ENCODE peak calls at places on chromosomes 2 and 18, in ten cellular contexts. Z, K, O, N, Q, D, J, M, C and T are unnamed samples.

GRCh38 chr2:189159273-189159672 is 20.3 kb downstream of the COL5A2 start:
- DNase-seq in Z (no peak), K (no peak), O (no peak), N (no peak), Q (no peak), D (no peak), J (no peak), M (no peak), C (no peak), T (no peak)

GRCh38 chr18:55840601-55841170 is 252.7 kb upstream of the TCF4 start:
- DNase-seq in Z (no peak), K (no peak), O (no peak), N (no peak), Q (no peak), D (no peak), J (no peak), M (no peak), C (no peak), T (no peak)

GRCh38 chr2:78056976-78057375 is 534.8 kb upstream of the LRRTM4 start:
- DNase-seq in Z (no peak), K (no peak), O (no peak), N (no peak), Q (no peak), D (no peak), J (no peak), M (no peak), C (no peak), T (no peak)

GRCh38 chr2:29238497-29238896 is 123.3 kb downstream of the CLIP4 start:
- DNase-seq in Z (peak; percentile 23), K (peak; percentile 33), O (no peak), N (no peak), Q (peak; percentile 40), D (no peak), J (no peak), M (peak; percentile 13), C (peak; percentile 45), T (no peak)

GRCh38 chr2:179614121-179614520 is 247.3 kb downstream of the ZNF385B start:
- DNase-seq in Z (no peak), K (no peak), O (no peak), N (no peak), Q (no peak), D (no peak), J (no peak), M (no peak), C (no peak), T (no peak)

GRCh38 chr18:4040391-4041172 is 414.5 kb downstream of the DLGAP1 start:
- DNase-seq in Z (no peak), K (no peak), O (no peak), N (no peak), Q (peak; percentile 7), D (no peak), J (no peak), M (no peak), C (no peak), T (no peak)

GRCh38 chr18:13530879-13531387 is 195.4 kb downstream of the FAM210A start:
- DNase-seq in Z (no peak), K (peak; percentile 46), O (no peak), N (peak; percentile 37), Q (peak; percentile 2), D (peak; percentile 85), J (peak; percentile 43), M (peak; percentile 88), C (peak; percentile 55), T (peak; percentile 84)

GRCh38 chr2:53033416-53033815 is 734.2 kb upstream of the CHAC2 start:
- DNase-seq in Z (no peak), K (peak; percentile 6), O (no peak), N (no peak), Q (no peak), D (no peak), J (no peak), M (no peak), C (peak; percentile 11), T (no peak)

GRCh38 chr2:3442185-3442584 is 62.7 kb downstream of the TRAPPC12 start:
- DNase-seq in Z (no peak), K (peak; percentile 15), O (no peak), N (no peak), Q (no peak), D (no peak), J (no peak), M (no peak), C (no peak), T (no peak)

GRCh38 chr2:1876352-1876751 is 132.0 kb upstream of the PXDN start:
- DNase-seq in Z (no peak), K (no peak), O (no peak), N (no peak), Q (no peak), D (no peak), J (no peak), M (no peak), C (no peak), T (no peak)

GRCh38 chr2:88097891-88098557 is 29.8 kb downstream of the FABP1 start:
- DNase-seq in Z (no peak), K (no peak), O (no peak), N (no peak), Q (no peak), D (no peak), J (no peak), M (no peak), C (no peak), T (no peak)

GRCh38 chr2:94874277-94874997 is 3.2 kb downstream of the TEKT4 start:
- DNase-seq in Z (peak; percentile 41), K (peak; percentile 26), O (no peak), N (peak; percentile 43), Q (no peak), D (no peak), J (no peak), M (no peak), C (peak; percentile 6), T (no peak)

GRCh38 chr2:144510206-144510991 is 9.5 kb downstream of the ZEB2 start:
- DNase-seq in Z (no peak), K (peak; percentile 68), O (no peak), N (no peak), Q (peak; percentile 38), D (no peak), J (no peak), M (no peak), C (peak; percentile 68), T (no peak)

GRCh38 chr18:77065221-77065981 is 67.2 kb downstream of the MBP start:
- DNase-seq in Z (no peak), K (peak; percentile 97), O (no peak), N (no peak), Q (peak; percentile 86), D (peak; percentile 78), J (no peak), M (no peak), C (peak; percentile 98), T (no peak)

GRCh38 chr18:77063256-77063655 is 69.3 kb downstream of the MBP start:
- DNase-seq in Z (no peak), K (peak; percentile 43), O (no peak), N (no peak), Q (peak; percentile 62), D (peak; percentile 55), J (no peak), M (no peak), C (peak; percentile 63), T (no peak)

GRCh38 chr18:77061946-77062517 is 70.6 kb downstream of the MBP start:
- DNase-seq in Z (no peak), K (peak; percentile 38), O (no peak), N (no peak), Q (no peak), D (peak; percentile 66), J (no peak), M (no peak), C (no peak), T (no peak)

GRCh38 chr18:77061291-77061945 is 71.2 kb downstream of the MBP start:
- DNase-seq in Z (no peak), K (no peak), O (no peak), N (no peak), Q (no peak), D (no peak), J (no peak), M (no peak), C (no peak), T (no peak)

DNA sequence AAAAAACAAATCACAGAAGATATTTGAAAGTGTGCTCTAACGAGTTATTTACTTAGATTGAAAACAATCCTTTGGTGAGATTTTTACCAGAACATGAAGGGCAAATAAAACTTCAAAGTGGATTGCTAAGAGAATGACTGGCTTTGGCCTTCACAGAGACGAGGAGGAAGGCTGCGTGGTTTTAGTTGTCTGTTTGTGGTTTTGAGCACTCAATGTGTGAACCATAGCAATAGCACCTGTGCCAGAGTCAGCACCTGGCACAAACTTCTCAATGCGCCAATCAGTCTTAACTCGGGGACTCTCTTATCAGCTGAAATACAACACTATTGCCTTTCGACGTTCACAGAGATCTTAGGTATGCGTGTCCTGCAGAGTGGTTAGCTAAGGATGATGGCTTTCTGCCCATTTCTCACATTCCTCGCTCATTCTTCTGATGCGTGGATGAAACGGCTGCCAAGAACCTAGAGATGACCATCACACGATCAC is 70.0 kb downstream of the MBP start:
- DNase-seq in Z (no peak), K (peak; percentile 95), O (no peak), N (peak; percentile 31), Q (no peak), D (peak; percentile 36), J (no peak), M (no peak), C (peak; percentile 96), T (no peak)
- H3K4me3 ChIP-seq in Z (no peak overlapping the region), K (no peak overlapping the region), O (no peak overlapping the region), N (no peak overlapping the region), Q (no peak overlapping the region), D (no peak overlapping the region), J (no peak overlapping the region), M (no peak overlapping the region), C (no peak overlapping the region), T (no peak overlapping the region)

GRCh38 chr2:127631997-127632581 is 13.9 kb upstream of the GPR17 start:
- DNase-seq in Z (no peak), K (no peak), O (no peak), N (no peak), Q (no peak), D (no peak), J (no peak), M (peak; percentile 81), C (no peak), T (no peak)
- TF ChIP-seq CTCF in Z (no peak), K (no peak), O (no peak), N (no peak), Q (no peak), D (no peak), J (no peak), M (no peak), C (no peak), T (no peak)

DNA sequence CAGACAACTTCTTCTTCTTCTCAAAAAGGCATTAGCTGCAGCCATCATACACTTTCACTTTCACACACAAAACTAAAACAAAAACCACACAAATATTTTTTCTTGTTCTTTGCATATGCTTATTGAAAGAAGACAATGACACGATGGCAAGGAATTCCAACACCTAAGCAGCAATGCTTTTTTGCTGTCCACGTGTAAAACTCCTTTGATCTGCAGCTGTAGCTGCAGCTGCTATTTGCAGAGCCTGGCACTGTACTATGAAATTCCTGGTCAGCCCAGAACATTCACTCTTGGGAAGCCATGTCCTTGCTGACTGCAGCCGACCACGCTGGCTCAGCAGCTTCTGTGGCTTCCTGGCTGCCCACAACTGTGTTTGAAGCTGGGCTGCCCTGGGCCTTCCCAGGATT is 316.2 kb downstream of the CDH2 start:
- DNase-seq in Z (no peak), K (peak; percentile 20), O (no peak), N (no peak), Q (peak; percentile 8), D (no peak), J (no peak), M (no peak), C (no peak), T (no peak)
- H3K4me3 ChIP-seq in Z (no peak overlapping the region), K (no peak overlapping the region), O (no peak overlapping the region), N (no peak overlapping the region), Q (no peak overlapping the region), D (no peak overlapping the region), J (no peak overlapping the region), M (no peak overlapping the region), C (no peak overlapping the region), T (no peak overlapping the region)

GRCh38 chr2:142973160-142973821 is 95.8 kb downstream of the KYNU start:
- DNase-seq in Z (no peak), K (peak; percentile 31), O (no peak), N (no peak), Q (peak; percentile 78), D (no peak), J (no peak), M (no peak), C (peak; percentile 57), T (no peak)
- TF ChIP-seq CTCF in Z (no peak), K (no peak), O (no peak), N (no peak), Q (no peak), D (no peak), J (no peak), M (no peak), C (no peak), T (no peak)